ENCODE peak calls at places on chromosome 2, in six cellular contexts. E is left ventricle myocardium inferior; B is CD8-positive, alpha-beta memory T cell; K is suprapubic skin; I is RWPE2; F is esophagus muscularis mucosa. M is an unnamed sample.
A peak's percentile ranks its signal among the peaks of the same experiment; 100 is the strongest.

GRCh38 chr2:5546176-5546575 is 146.0 kb upstream of the SOX11 start:
- DNase-seq in I (no peak), F (no peak), E (no peak), K (no peak), B (no peak), M (no peak)

GRCh38 chr2:26395394-26395793 is 6.3 kb upstream of the DRC1 start:
- DNase-seq in E (no peak), F (no peak), B (no peak), K (no peak), I (no peak), M (no peak)

GRCh38 chr2:57049273-57049672 is 865.5 kb downstream of the CCDC85A start:
- DNase-seq in I (no peak), E (no peak), K (no peak), F (no peak), B (no peak), M (no peak)

GRCh38 chr2:67548317-67549095 is 151.4 kb downstream of the ETAA1 start:
- DNase-seq in I (no peak), K (no peak), B (no peak), E (no peak), F (no peak), M (no peak)

GRCh38 chr2:175034728-175035127 is 29.5 kb upstream of the CHN1 start:
- DNase-seq in K (no peak), B (no peak), E (no peak), F (no peak), I (no peak), M (no peak)

GRCh38 chr2:178579006-178579405 is 98.7 kb downstream of the PLEKHA3 start:
- DNase-seq in F (no peak), B (no peak), I (no peak), E (no peak), K (no peak), M (no peak)

GRCh38 chr2:71464389-71464788 is 11.0 kb downstream of the DYSF start:
- DNase-seq in E (no peak), I (no peak), K (no peak), F (no peak), B (no peak), M (no peak)

GRCh38 chr2:188693111-188693510 is 281.1 kb upstream of the COL3A1 start:
- DNase-seq in E (no peak), K (peak; percentile 60), B (no peak), F (no peak), I (peak; percentile 37), M (no peak)

GRCh38 chr2:222318712-222319575 is 20.1 kb upstream of the PAX3 start:
- DNase-seq in I (no peak), E (peak; percentile 49), K (no peak), F (no peak), B (no peak), M (peak; percentile 77)

GRCh38 chr2:74864728-74865722 is 31.1 kb downstream of the HK2 start:
- DNase-seq in F (no peak), I (no peak), E (no peak), B (no peak), K (no peak), M (no peak)

GRCh38 chr2:164044637-164045036 is 308.8 kb upstream of the FIGN start:
- DNase-seq in E (peak; percentile 41), B (no peak), I (no peak), K (no peak), F (no peak), M (peak; percentile 66)

GRCh38 chr2:168584934-168585333 is 128.9 kb downstream of the CERS6 start:
- DNase-seq in K (no peak), I (no peak), B (no peak), F (no peak), E (no peak), M (no peak)

GRCh38 chr2:149902104-149902503 is 314.5 kb upstream of the MMADHC start:
- DNase-seq in F (no peak), I (no peak), K (no peak), E (no peak), B (no peak), M (peak; percentile 84)

GRCh38 chr2:165572155-165572554 is 102.7 kb downstream of the CSRNP3 start:
- DNase-seq in E (no peak), B (no peak), I (no peak), K (no peak), F (no peak), M (no peak)

GRCh38 chr2:30964334-30964733 is 157.1 kb upstream of the CAPN13 start:
- DNase-seq in I (no peak), F (no peak), K (no peak), E (no peak), B (no peak), M (no peak)

GRCh38 chr2:56382466-56382865 is 198.7 kb downstream of the CCDC85A start:
- DNase-seq in I (no peak), B (no peak), E (no peak), K (no peak), F (no peak), M (no peak)

GRCh38 chr2:178205853-178206516 is 11.7 kb downstream of the OSBPL6 start:
- DNase-seq in E (no peak), F (no peak), I (no peak), B (no peak), K (no peak), M (no peak)

GRCh38 chr2:168107322-168107721 is 140.1 kb downstream of the STK39 start:
- DNase-seq in B (no peak), F (no peak), I (no peak), E (no peak), K (no peak), M (no peak)

GRCh38 chr2:142874293-142874814 is 3.1 kb upstream of the KYNU start:
- DNase-seq in B (no peak), E (no peak), F (no peak), I (peak; percentile 78), K (peak; percentile 75), M (no peak)

GRCh38 chr2:157334335-157334734 is 8.7 kb upstream of the ERMN start:
- DNase-seq in B (no peak), I (no peak), F (no peak), K (no peak), E (no peak), M (no peak)

GRCh38 chr2:215439980-215440512 is 4.2 kb upstream of the FN1 start:
- DNase-seq in F (no peak), K (no peak), E (no peak), B (no peak), I (no peak), M (no peak)

GRCh38 chr2:190718652-190719526 is 70.0 kb downstream of the NAB1 start:
- DNase-seq in B (no peak), E (peak; percentile 19), I (peak; percentile 77), K (peak; percentile 64), F (peak; percentile 19), M (peak; percentile 51)

GRCh38 chr2:181465686-181466375 is 8.6 kb downstream of the ITGA4 start:
- DNase-seq in K (no peak), E (no peak), F (no peak), I (no peak), B (no peak), M (no peak)

GRCh38 chr2:8214221-8214620 is 467.6 kb upstream of the ID2 start:
- DNase-seq in F (no peak), I (no peak), B (no peak), K (no peak), E (no peak), M (no peak)
- H3K4me3 ChIP-seq in F (no peak overlapping the region), I (no peak overlapping the region), B (no peak overlapping the region), K (no peak overlapping the region), E (no peak overlapping the region), M (no peak overlapping the region)

GRCh38 chr2:237695201-237695780 is 67.9 kb downstream of the LRRFIP1 start:
- DNase-seq in B (peak; percentile 66), E (no peak), F (no peak), K (no peak), I (no peak), M (no peak)
- H3K27ac ChIP-seq in B (peak overlapping the region; percentile 94), E (peak overlapping the region; percentile 94), F (peak overlapping the region; percentile 99), K (peak overlapping the region; percentile 96), I (peak overlapping the region; percentile 97), M (peak overlapping the region; percentile 45)

GRCh38 chr2:23664069-23664788 is 262.7 kb downstream of the ATAD2B start:
- DNase-seq in F (no peak), E (no peak), I (no peak), K (no peak), B (no peak), M (no peak)

GRCh38 chr2:23662466-23662865 is 264.5 kb downstream of the ATAD2B start:
- DNase-seq in K (no peak), B (no peak), F (no peak), E (no peak), I (no peak), M (no peak)

GRCh38 chr2:23663730-23664005 is 263.3 kb downstream of the ATAD2B start:
- DNase-seq in I (no peak), F (no peak), E (no peak), B (no peak), K (no peak), M (no peak)

GRCh38 chr2:23661276-23662050 is 265.5 kb downstream of the ATAD2B start:
- DNase-seq in B (no peak), I (no peak), K (no peak), F (no peak), E (no peak), M (no peak)

GRCh38 chr2:23662941-23663729 is 263.8 kb downstream of the ATAD2B start:
- DNase-seq in B (no peak), F (no peak), E (no peak), I (no peak), K (no peak), M (peak; percentile 89)
- H3K4me3 ChIP-seq in B (no peak overlapping the region), F (peak overlapping the region; percentile 48), E (peak overlapping the region; percentile 55), I (no peak overlapping the region), K (peak overlapping the region; percentile 43), M (peak overlapping the region; percentile 9)

GRCh38 chr2:25341031-25341727 is 546 bp downstream of the DNMT3A start:
- DNase-seq in K (no peak), B (peak; percentile 33), E (peak; percentile 48), F (no peak), I (no peak), M (no peak)

GRCh38 chr2:25341753-25342371 is at the start of gene DNMT3A:
- DNase-seq in B (peak; percentile 47), E (peak; percentile 84), K (no peak), I (no peak), F (no peak), M (peak; percentile 91)

GRCh38 chr2:25339121-25339738 is 2.5 kb downstream of the DNMT3A start:
- DNase-seq in B (no peak), F (no peak), K (no peak), E (peak; percentile 50), I (no peak), M (no peak)

GRCh38 chr2:25339791-25340339 is 1.9 kb downstream of the DNMT3A start:
- DNase-seq in K (no peak), F (no peak), B (peak; percentile 38), E (peak; percentile 48), I (no peak), M (no peak)

GRCh38 chr2:25340340-25340886 is 1.3 kb downstream of the DNMT3A start:
- DNase-seq in E (peak; percentile 58), I (no peak), F (no peak), K (no peak), B (peak; percentile 41), M (peak; percentile 83)
- H3K27ac ChIP-seq in E (peak overlapping the region; percentile 90), I (no peak overlapping the region), F (peak overlapping the region; percentile 87), K (peak overlapping the region; percentile 56), B (no peak overlapping the region), M (peak overlapping the region; percentile 64)

DNA sequence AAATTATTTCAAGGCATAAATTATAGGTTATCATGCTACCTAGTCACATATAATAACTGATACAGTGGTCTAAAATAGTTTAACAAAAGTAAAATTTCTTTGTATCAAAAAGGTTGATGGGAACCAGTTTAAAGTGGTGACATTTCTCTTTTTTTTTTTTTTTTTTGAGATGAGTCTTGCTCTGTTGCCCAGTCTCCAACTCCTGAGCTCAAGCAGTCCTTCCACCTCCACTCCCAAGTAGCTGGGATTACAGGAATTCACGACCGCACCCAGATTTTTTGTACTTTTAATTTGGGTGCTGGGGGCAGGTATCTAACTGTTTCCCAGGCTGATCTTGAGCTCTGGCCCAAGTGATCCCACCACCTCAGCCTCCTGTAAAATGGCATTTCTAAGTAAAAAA is 999 bp upstream of the NMI start:
- DNase-seq in I (no peak), F (no peak), E (no peak), B (no peak), K (no peak), M (no peak)
- H3K4me3 ChIP-seq in I (peak overlapping the region; percentile 84), F (peak overlapping the region; percentile 90), E (peak overlapping the region; percentile 83), B (peak overlapping the region; percentile 57), K (peak overlapping the region; percentile 87), M (no peak overlapping the region)

M was measured in aorta.